ENCODE peak calls at places on chromosomes 5 and 9, in four cellular contexts. R, S, D and G are unnamed samples. For H3K4me1, the result is how much of the 10 kb centered on the place peaks cover.

GRCh38 chr9:124458441-124458840 is 8.2 kb downstream of the ADGRD2 start:
- DNase-seq in R (no peak), S (no peak), D (no peak), G (no peak)

GRCh38 chr5:10828241-10828640 is 67.2 kb upstream of the DAP start:
- DNase-seq in R (peak), S (no peak), D (no peak), G (no peak)

GRCh38 chr5:102638912-102639652 is 116.0 kb upstream of the PAM start:
- DNase-seq in R (peak), S (no peak), D (no peak), G (no peak)

GRCh38 chr5:120017523-120017922 is 388.2 kb downstream of the FAM170A start:
- DNase-seq in R (peak), S (no peak), D (no peak), G (no peak)

GRCh38 chr9:125446581-125447094 is 185.0 kb downstream of the GAPVD1 start:
- DNase-seq in R (no peak), S (no peak), D (no peak), G (no peak)

GRCh38 chr5:39619161-39619818 is 194.5 kb upstream of the DAB2 start:
- DNase-seq in R (no peak), S (no peak), D (no peak), G (no peak)

GRCh38 chr5:178232124-178232919 is at the start of gene PHYKPL:
- DNase-seq in R (peak), S (no peak), D (peak), G (peak)

GRCh38 chr5:133859073-133859472 is 109.4 kb downstream of the C5orf15 start:
- DNase-seq in R (no peak), S (no peak), D (no peak), G (no peak)

GRCh38 chr9:116175616-116176015 is 22.0 kb downstream of the PAPPA start:
- DNase-seq in R (no peak), S (no peak), D (no peak), G (no peak)

GRCh38 chr5:104179057-104179456 is 616.5 kb upstream of the NUDT12 start:
- DNase-seq in R (peak), S (no peak), D (peak), G (peak)

GRCh38 chr9:129252937-129253819 is 75.1 kb upstream of the IER5L start:
- DNase-seq in R (no peak), S (peak), D (peak), G (peak)

GRCh38 chr9:129253820-129254381 is 75.8 kb upstream of the IER5L start:
- DNase-seq in R (no peak), S (peak), D (peak), G (peak)

GRCh38 chr9:129258124-129258822 is 80.2 kb upstream of the IER5L start:
- DNase-seq in R (peak), S (peak), D (peak), G (peak)

GRCh38 chr9:129256959-129257713 is 79.1 kb upstream of the IER5L start:
- DNase-seq in R (no peak), S (no peak), D (no peak), G (peak)

DNA sequence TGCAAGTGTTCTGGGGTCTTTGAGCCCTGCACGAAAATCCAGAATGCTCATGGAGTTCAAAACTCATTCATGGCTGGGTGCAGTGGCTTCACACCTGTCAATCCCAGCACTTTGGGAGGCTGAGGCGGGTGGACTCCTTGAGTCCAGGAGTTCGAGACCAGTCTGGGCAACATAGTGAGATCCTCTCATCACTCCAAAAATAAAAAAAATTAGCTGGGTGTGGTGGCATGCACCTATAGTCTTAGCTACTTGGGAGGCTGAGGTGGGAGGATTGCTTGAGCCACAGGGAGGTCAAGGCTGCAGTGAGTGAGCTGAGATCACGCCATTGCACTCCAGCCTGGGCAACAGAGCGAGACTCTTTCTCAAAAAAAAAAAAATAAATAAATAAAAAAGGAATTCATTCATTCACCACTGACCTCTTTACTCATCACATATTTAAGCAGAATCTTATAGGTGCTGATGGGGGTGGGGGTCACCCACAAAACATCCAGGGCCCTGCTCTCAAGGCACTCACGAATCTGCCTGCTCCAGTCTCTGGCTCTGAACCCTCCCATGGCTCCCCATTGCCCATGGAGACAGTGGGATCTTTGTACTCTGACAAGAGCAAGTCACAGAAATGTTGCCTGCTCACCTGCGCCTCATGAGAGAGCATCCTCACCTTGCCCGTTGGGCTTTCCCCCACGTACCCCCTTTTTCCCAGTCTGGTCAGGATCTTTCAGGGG is 76.7 kb upstream of the IER5L start:
- DNase-seq in R (no peak), S (peak), D (no peak), G (peak)
- H3K4me1 ChIP-seq in R (under half), S (under half), D (under half), G (under half)

GRCh38 chr9:126953089-126953809 is 38.7 kb downstream of the RALGPS1 start:
- DNase-seq in R (peak), S (no peak), D (no peak), G (no peak)
- H3K4me3 ChIP-seq in R (no peak), S (no peak), D (no peak), G (no peak)

GRCh38 chr9:129694265-129694664 is 28.8 kb downstream of the PRRX2 start:
- DNase-seq in R (no peak), S (peak), D (no peak), G (no peak)

GRCh38 chr9:129693741-129694140 is 28.3 kb downstream of the PRRX2 start:
- DNase-seq in R (no peak), S (no peak), D (no peak), G (no peak)

GRCh38 chr9:129697111-129697955 is 31.9 kb downstream of the PRRX2 start:
- DNase-seq in R (peak), S (peak), D (peak), G (peak)

GRCh38 chr9:129696803-129697110 is 31.3 kb downstream of the PRRX2 start:
- DNase-seq in R (no peak), S (no peak), D (no peak), G (no peak)

GRCh38 chr9:129695870-129696269 is 30.4 kb downstream of the PRRX2 start:
- DNase-seq in R (no peak), S (no peak), D (no peak), G (no peak)
- H3K27ac ChIP-seq in R (no peak), S (peak), D (no peak), G (no peak)

GRCh38 chr5:62585751-62586150 is 7.1 kb downstream of the LRRC70 start:
- DNase-seq in R (peak), S (no peak), D (no peak), G (no peak)
- H3K4me1 ChIP-seq in R (under half), S (under half), D (under half), G (under half)

GRCh38 chr5:437281-437771 is 5.7 kb upstream of the EXOC3 start:
- DNase-seq in R (no peak), S (no peak), D (no peak), G (no peak)

GRCh38 chr5:438481-438981 is 4.4 kb upstream of the EXOC3 start:
- DNase-seq in R (no peak), S (no peak), D (no peak), G (no peak)

GRCh38 chr5:440413-441180 is 2.4 kb upstream of the EXOC3 start:
- DNase-seq in R (no peak), S (no peak), D (no peak), G (no peak)

GRCh38 chr5:439181-439580 is 3.8 kb upstream of the EXOC3 start:
- DNase-seq in R (no peak), S (no peak), D (no peak), G (no peak)

DNA sequence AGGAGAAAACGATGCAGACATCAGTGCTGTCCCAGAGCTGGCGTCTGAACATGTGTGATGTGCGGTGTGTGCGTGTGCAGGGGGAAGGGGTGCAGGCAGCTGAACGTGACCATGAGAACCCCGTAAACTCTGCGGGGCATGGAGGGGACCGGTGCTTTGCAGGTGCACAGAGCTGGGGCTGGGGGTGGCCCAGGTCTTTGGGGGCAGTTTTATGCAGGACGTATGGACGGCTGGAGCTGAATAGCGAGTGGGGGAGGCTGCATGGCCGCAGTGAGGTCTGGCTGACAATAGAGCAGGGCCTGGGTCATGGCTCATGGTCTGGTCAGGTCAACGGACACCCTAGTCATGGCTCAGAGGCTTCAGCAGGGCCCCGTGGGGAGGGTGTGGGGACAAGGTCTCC is 3.3 kb upstream of the EXOC3 start:
- DNase-seq in R (no peak), S (no peak), D (no peak), G (no peak)
- H3K4me3 ChIP-seq in R (no peak), S (no peak), D (no peak), G (no peak)

GRCh38 chr9:70574222-70574837 is 159.9 kb upstream of the KLF9 start:
- DNase-seq in R (peak), S (no peak), D (no peak), G (peak)

GRCh38 chr9:70571247-70571646 is 156.8 kb upstream of the KLF9 start:
- DNase-seq in R (no peak), S (no peak), D (no peak), G (no peak)

GRCh38 chr9:70576121-70576520 is 161.7 kb upstream of the KLF9 start:
- DNase-seq in R (no peak), S (no peak), D (no peak), G (no peak)

GRCh38 chr9:70569070-70569772 is 154.8 kb upstream of the KLF9 start:
- DNase-seq in R (no peak), S (no peak), D (no peak), G (no peak)

DNA sequence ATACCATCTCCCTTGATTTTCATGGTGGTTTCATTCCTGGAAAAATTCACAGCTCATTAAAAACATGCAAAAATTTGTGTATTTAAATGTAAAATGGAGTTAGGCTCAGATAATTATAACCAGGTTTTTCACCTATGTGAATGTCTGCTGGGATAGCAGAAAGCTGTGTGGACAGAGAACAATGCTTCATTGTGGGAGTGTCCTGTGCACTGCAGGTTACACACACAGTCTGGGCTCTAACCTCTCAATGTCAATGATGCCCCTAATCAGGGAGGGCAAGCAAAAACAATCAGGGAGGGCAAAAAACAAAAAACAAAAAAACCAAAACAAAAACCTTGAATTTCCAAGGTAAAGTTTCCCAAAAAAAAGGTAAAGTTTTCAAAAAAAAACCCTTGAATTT is 158.9 kb upstream of the KLF9 start:
- DNase-seq in R (no peak), S (no peak), D (no peak), G (no peak)
- H3K27ac ChIP-seq in R (no peak), S (peak), D (no peak), G (no peak)

DNA sequence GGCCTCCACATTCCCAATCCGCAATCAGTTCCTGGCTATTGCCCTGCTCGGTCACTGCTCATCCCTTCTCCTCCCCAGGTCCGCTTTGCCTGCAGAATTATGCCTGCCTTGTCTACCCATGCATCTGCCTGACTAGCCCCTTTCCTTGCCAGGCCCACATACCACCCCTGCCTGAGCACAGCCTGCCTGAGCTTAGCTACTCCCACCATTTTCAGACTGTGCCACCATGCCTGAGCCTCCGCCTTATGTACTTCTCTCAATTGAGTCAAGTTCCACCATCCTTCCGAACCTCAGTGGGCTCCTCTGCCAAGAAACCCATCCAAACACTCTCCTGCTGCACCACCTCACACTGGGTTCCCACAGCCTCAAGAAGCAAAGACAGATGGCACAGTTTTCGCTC is 23.3 kb downstream of the P4HA2 start:
- DNase-seq in R (no peak), S (no peak), D (no peak), G (peak)
- H3K4me1 ChIP-seq in R (under half), S (under half), D (under half), G (under half)

DNA sequence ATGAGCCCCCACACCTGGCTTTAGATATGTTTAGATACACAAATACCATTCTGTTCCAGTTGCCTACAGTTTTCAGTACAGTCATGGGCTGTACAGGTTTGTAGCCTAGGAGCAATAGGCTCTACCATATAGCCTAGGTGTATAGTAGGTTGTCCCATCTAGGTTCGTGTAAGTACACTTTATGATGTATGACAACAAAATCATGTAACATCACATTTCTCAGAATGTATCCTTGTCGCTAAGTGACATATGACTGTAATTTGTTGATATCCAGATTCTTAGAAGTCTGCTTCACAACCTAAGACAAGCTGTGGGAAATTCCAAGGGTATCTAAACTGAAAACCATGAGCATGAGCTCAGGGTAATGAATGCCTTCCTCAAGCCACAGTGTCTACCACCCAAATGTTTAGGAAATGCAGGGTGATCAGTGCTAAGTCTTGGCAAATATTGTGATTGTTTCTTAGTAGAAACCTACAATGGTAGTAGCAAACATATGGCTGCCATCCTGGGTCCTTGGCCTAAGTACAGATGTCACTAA is 8.4 kb downstream of the ECM2 start:
- DNase-seq in R (no peak), S (no peak), D (no peak), G (no peak)
- H3K4me3 ChIP-seq in R (no peak), S (no peak), D (no peak), G (no peak)